ENCODE peak calls at places on chromosome 7, in four cellular contexts. One of them, this sample, is unnamed.

GRCh38 chr7:133365892-133366291 is 113.0 kb downstream of the EXOC4 start:
- DNase-seq in GM13977: no peak
- DNase-seq in EH: peak
- DNase-seq in DMS 273 treated with DMSO at 0.1 percent for 48 hours: no peak
- DNase-seq in this sample: no peak

GRCh38 chr7:12303507-12303906 is 92.4 kb downstream of the TMEM106B start:
- DNase-seq in EH: no peak
- DNase-seq in DMS 273 treated with DMSO at 0.1 percent for 48 hours: no peak
- DNase-seq in GM13977: no peak
- DNase-seq in this sample: no peak

GRCh38 chr7:149637911-149638565 is 135.3 kb downstream of the ZNF467 start:
- DNase-seq in GM13977: no peak
- DNase-seq in EH: no peak
- DNase-seq in DMS 273 treated with DMSO at 0.1 percent for 48 hours: no peak
- DNase-seq in this sample: no peak

GRCh38 chr7:158051372-158051760 is 536.3 kb downstream of the PTPRN2 start:
- DNase-seq in EH: no peak
- DNase-seq in DMS 273 treated with DMSO at 0.1 percent for 48 hours: no peak
- DNase-seq in GM13977: no peak
- DNase-seq in this sample: no peak

GRCh38 chr7:126026421-126027088 is 1096.9 kb upstream of the POT1 start:
- DNase-seq in DMS 273 treated with DMSO at 0.1 percent for 48 hours: no peak
- DNase-seq in GM13977: no peak
- DNase-seq in EH: no peak
- DNase-seq in this sample: no peak

GRCh38 chr7:107594961-107595737 is 15.1 kb downstream of the BCAP29 start:
- DNase-seq in GM13977: no peak
- DNase-seq in EH: peak
- DNase-seq in DMS 273 treated with DMSO at 0.1 percent for 48 hours: no peak
- DNase-seq in this sample: peak

GRCh38 chr7:99631311-99632109 is 14.8 kb downstream of the ZSCAN25 start:
- DNase-seq in DMS 273 treated with DMSO at 0.1 percent for 48 hours: no peak
- DNase-seq in GM13977: no peak
- DNase-seq in EH: peak
- DNase-seq in this sample: peak

GRCh38 chr7:117010375-117011133 is 57.3 kb downstream of the ST7 start:
- DNase-seq in EH: peak
- DNase-seq in DMS 273 treated with DMSO at 0.1 percent for 48 hours: no peak
- DNase-seq in GM13977: peak
- DNase-seq in this sample: no peak

GRCh38 chr7:134694299-134694698 is 47.6 kb downstream of the BPGM start:
- DNase-seq in EH: peak
- DNase-seq in GM13977: peak
- DNase-seq in DMS 273 treated with DMSO at 0.1 percent for 48 hours: no peak
- DNase-seq in this sample: no peak

GRCh38 chr7:4738711-4739527 is 36.5 kb upstream of the AP5Z1 start:
- DNase-seq in EH: peak
- DNase-seq in GM13977: no peak
- DNase-seq in DMS 273 treated with DMSO at 0.1 percent for 48 hours: no peak
- DNase-seq in this sample: peak

GRCh38 chr7:265192-265997 is 24.6 kb upstream of the FOXL3 start:
- DNase-seq in GM13977: no peak
- DNase-seq in DMS 273 treated with DMSO at 0.1 percent for 48 hours: no peak
- DNase-seq in EH: peak
- DNase-seq in this sample: no peak

GRCh38 chr7:121313793-121314676 is 14.8 kb upstream of the WNT16 start:
- DNase-seq in EH: peak
- DNase-seq in GM13977: peak
- DNase-seq in DMS 273 treated with DMSO at 0.1 percent for 48 hours: peak
- DNase-seq in this sample: peak

GRCh38 chr7:111294494-111294893 is 203.6 kb downstream of the LRRN3 start:
- DNase-seq in DMS 273 treated with DMSO at 0.1 percent for 48 hours: no peak
- DNase-seq in GM13977: no peak
- DNase-seq in EH: no peak
- DNase-seq in this sample: no peak

GRCh38 chr7:20199015-20199737 is 18.0 kb downstream of the MACC1 start:
- DNase-seq in DMS 273 treated with DMSO at 0.1 percent for 48 hours: no peak
- DNase-seq in EH: peak
- DNase-seq in GM13977: peak
- DNase-seq in this sample: peak

GRCh38 chr7:94391716-94392390 is 2.8 kb upstream of the COL1A2 start:
- DNase-seq in GM13977: peak
- DNase-seq in DMS 273 treated with DMSO at 0.1 percent for 48 hours: no peak
- DNase-seq in EH: peak
- DNase-seq in this sample: peak

GRCh38 chr7:137944168-137944567 is 57.7 kb downstream of the CREB3L2 start:
- DNase-seq in DMS 273 treated with DMSO at 0.1 percent for 48 hours: no peak
- DNase-seq in GM13977: no peak
- DNase-seq in EH: peak
- DNase-seq in this sample: no peak

GRCh38 chr7:42208586-42208985 is 28.4 kb downstream of the GLI3 start:
- DNase-seq in GM13977: no peak
- DNase-seq in EH: peak
- DNase-seq in DMS 273 treated with DMSO at 0.1 percent for 48 hours: no peak
- DNase-seq in this sample: peak

GRCh38 chr7:101728128-101728527 is 89.3 kb upstream of the CUX1 start:
- DNase-seq in EH: no peak
- DNase-seq in DMS 273 treated with DMSO at 0.1 percent for 48 hours: peak
- DNase-seq in GM13977: no peak
- DNase-seq in this sample: no peak

GRCh38 chr7:78179211-78179610 is 380.6 kb downstream of the PHTF2 start:
- DNase-seq in DMS 273 treated with DMSO at 0.1 percent for 48 hours: no peak
- DNase-seq in GM13977: no peak
- DNase-seq in EH: no peak
- DNase-seq in this sample: no peak

GRCh38 chr7:43294080-43294630 is 181.7 kb downstream of the HECW1 start:
- DNase-seq in GM13977: no peak
- DNase-seq in EH: peak
- DNase-seq in DMS 273 treated with DMSO at 0.1 percent for 48 hours: no peak
- DNase-seq in this sample: peak

GRCh38 chr7:101031082-101031481 is 11.2 kb downstream of the MUC17 start:
- DNase-seq in GM13977: no peak
- DNase-seq in DMS 273 treated with DMSO at 0.1 percent for 48 hours: no peak
- DNase-seq in EH: no peak
- DNase-seq in this sample: no peak

GRCh38 chr7:24943096-24943948 is 36.7 kb downstream of the OSBPL3 start:
- DNase-seq in GM13977: no peak
- DNase-seq in DMS 273 treated with DMSO at 0.1 percent for 48 hours: no peak
- DNase-seq in EH: no peak
- DNase-seq in this sample: no peak

GRCh38 chr7:128831178-128831993 is 1.2 kb downstream of the FLNC start:
- DNase-seq in EH: peak
- DNase-seq in DMS 273 treated with DMSO at 0.1 percent for 48 hours: peak
- DNase-seq in GM13977: peak
- DNase-seq in this sample: peak

GRCh38 chr7:102469972-102470825 is 5.4 kb downstream of the LRWD1 start:
- DNase-seq in DMS 273 treated with DMSO at 0.1 percent for 48 hours: no peak
- DNase-seq in EH: no peak
- DNase-seq in GM13977: peak
- DNase-seq in this sample: no peak

GRCh38 chr7:111274882-111275281 is 184.0 kb downstream of the LRRN3 start:
- DNase-seq in EH: peak
- DNase-seq in DMS 273 treated with DMSO at 0.1 percent for 48 hours: no peak
- DNase-seq in GM13977: no peak
- DNase-seq in this sample: no peak